ENCODE peak calls at places on chromosomes 5 and 9, in eight cellular contexts. U, E, G, O, Q, R, B and I are unnamed samples.

GRCh38 chr9:107276966-107277710 is 5.9 kb upstream of the RAD23B start:
- DNase-seq in U (no peak), B (no peak), E (no peak), G (no peak), R (peak; percentile 58), O (no peak), Q (no peak), I (no peak)

GRCh38 chr5:333945-334344 is 12.4 kb downstream of the AHRR start:
- DNase-seq in O (no peak), Q (no peak), E (no peak), G (no peak), U (no peak), R (peak; percentile 29), B (no peak), I (no peak)

GRCh38 chr5:175847503-175847902 is 23.9 kb upstream of the CPLX2 start:
- DNase-seq in R (peak; percentile 24), G (no peak), Q (no peak), E (no peak), U (no peak), O (peak; percentile 25), B (peak; percentile 67), I (no peak)

GRCh38 chr5:116939641-116940040 is 365.0 kb upstream of the SEMA6A start:
- DNase-seq in R (no peak), O (no peak), U (no peak), G (no peak), B (no peak), E (no peak), Q (no peak), I (no peak)

GRCh38 chr5:32123058-32123805 is 50.9 kb downstream of the GOLPH3 start:
- DNase-seq in B (no peak), O (no peak), Q (no peak), R (no peak), G (no peak), U (no peak), E (no peak), I (no peak)

GRCh38 chr9:35519697-35520403 is 29.9 kb downstream of the RUSC2 start:
- DNase-seq in O (no peak), R (peak; percentile 59), B (no peak), U (no peak), Q (no peak), G (no peak), E (no peak), I (no peak)

GRCh38 chr5:60722416-60722815 is 22.4 kb upstream of the DEPDC1B start:
- DNase-seq in R (no peak), Q (no peak), U (no peak), O (no peak), G (no peak), B (no peak), E (no peak), I (no peak)

GRCh38 chr5:125699860-125700259 is 723.3 kb upstream of the GRAMD2B start:
- DNase-seq in G (no peak), U (no peak), O (no peak), Q (no peak), R (no peak), B (no peak), E (no peak), I (no peak)

GRCh38 chr9:121707477-121708424 is 56.3 kb downstream of the DAB2IP start:
- DNase-seq in Q (no peak), B (no peak), O (no peak), E (no peak), U (no peak), R (peak; percentile 34), G (no peak), I (no peak)

GRCh38 chr9:37564114-37564513 is 12.1 kb downstream of the FBXO10 start:
- DNase-seq in R (no peak), E (no peak), G (no peak), O (no peak), Q (no peak), B (no peak), U (no peak), I (no peak)

GRCh38 chr9:73039253-73039915 is 86.5 kb upstream of the ALDH1A1 start:
- DNase-seq in R (peak; percentile 38), Q (no peak), U (no peak), O (no peak), G (no peak), E (no peak), B (no peak), I (no peak)

GRCh38 chr9:108761530-108762347 is 94.0 kb downstream of the ACTL7B start:
- DNase-seq in G (no peak), E (peak; percentile 80), R (peak; percentile 74), B (peak; percentile 72), Q (peak; percentile 60), O (peak; percentile 76), U (peak; percentile 43), I (peak; percentile 56)

GRCh38 chr9:35903049-35903448 is 3.0 kb upstream of the HRCT1 start:
- DNase-seq in U (no peak), G (peak; percentile 51), B (peak; percentile 37), O (peak; percentile 55), E (no peak), Q (no peak), R (peak; percentile 64), I (no peak)

GRCh38 chr5:154486427-154486866 is 8.4 kb upstream of the HAND1 start:
- DNase-seq in R (no peak), O (no peak), E (no peak), B (no peak), G (no peak), U (no peak), Q (no peak), I (no peak)

GRCh38 chr9:3857673-3858072 is 331.9 kb upstream of the RFX3 start:
- DNase-seq in U (no peak), E (no peak), G (no peak), B (no peak), R (peak; percentile 89), Q (no peak), O (no peak), I (no peak)

GRCh38 chr5:3954189-3954588 is 358.6 kb downstream of the IRX1 start:
- DNase-seq in U (no peak), B (no peak), R (no peak), O (no peak), E (no peak), Q (no peak), G (no peak), I (no peak)

GRCh38 chr5:157544623-157544989 is 31.0 kb downstream of the ADAM19 start:
- DNase-seq in B (no peak), E (no peak), Q (no peak), O (peak; percentile 36), U (no peak), R (no peak), G (no peak), I (no peak)

GRCh38 chr9:100937377-100937776 is 91.2 kb upstream of the PLPPR1 start:
- DNase-seq in G (no peak), U (no peak), Q (no peak), B (no peak), E (no peak), R (no peak), O (no peak), I (no peak)

DNA sequence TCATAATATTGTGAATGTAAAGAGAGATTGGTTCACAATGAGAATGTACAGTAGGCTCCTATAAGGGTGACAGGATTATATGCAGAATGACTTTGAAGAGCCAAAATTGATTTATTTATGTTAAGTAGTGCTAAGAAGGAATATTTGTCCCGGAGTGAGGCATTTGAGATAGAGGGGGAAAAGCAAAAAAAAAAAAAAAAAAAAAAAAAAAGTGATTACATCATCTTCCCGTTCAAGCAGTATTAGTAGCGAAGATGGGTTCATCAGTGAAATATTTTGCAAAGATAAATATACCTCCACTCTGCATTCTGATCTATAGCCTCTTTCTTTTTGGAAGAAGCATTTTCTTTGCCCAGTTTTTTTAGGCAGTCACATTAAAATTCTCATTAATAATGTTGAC is 74.0 kb downstream of the PIK3R1 start:
- DNase-seq in R (peak; percentile 46), E (no peak), U (no peak), Q (no peak), O (peak; percentile 14), G (no peak), B (no peak), I (no peak)
- H3K9me3 ChIP-seq in R (no peaks in the 10 kb centered on the region), E (no peaks in the 10 kb centered on the region), U (no peaks in the 10 kb centered on the region), Q (no peaks in the 10 kb centered on the region), O (no peaks in the 10 kb centered on the region), G (no peaks in the 10 kb centered on the region), B (no peaks in the 10 kb centered on the region), I (no peaks in the 10 kb centered on the region)

DNA sequence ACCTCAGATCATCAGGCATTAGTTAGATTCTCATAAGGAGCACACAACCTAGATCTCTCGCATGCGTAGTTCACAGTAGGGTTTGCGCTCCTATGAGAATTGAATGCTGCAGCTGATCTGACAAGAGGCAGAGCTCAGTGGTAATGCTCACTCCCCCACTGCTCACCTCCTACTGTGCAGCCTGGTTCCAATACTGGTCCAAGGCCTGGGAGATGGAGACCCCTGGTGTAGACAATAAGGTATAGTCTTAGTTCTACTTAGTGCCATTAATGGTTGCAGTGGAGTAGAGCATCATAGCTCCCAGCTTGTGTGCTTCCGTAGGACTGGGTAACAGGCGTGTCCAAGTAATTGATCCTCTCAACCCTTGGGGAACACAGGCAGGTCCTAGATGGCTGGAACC is 70.4 kb upstream of the ANKRD55 start:
- DNase-seq in O (peak; percentile 37), U (no peak), G (no peak), R (no peak), B (no peak), E (no peak), Q (no peak), I (no peak)
- H3K9me3 ChIP-seq in O (peaks cover 3% of the 10 kb centered on the region), U (peaks cover 5% of the 10 kb centered on the region), G (no peaks in the 10 kb centered on the region), R (no peaks in the 10 kb centered on the region), B (peaks cover 9% of the 10 kb centered on the region), E (peaks cover 1% of the 10 kb centered on the region), Q (no peaks in the 10 kb centered on the region), I (no peaks in the 10 kb centered on the region)

GRCh38 chr9:91705386-91705785 is 244.6 kb downstream of the ROR2 start:
- DNase-seq in O (no peak), Q (no peak), G (no peak), B (no peak), R (no peak), E (no peak), U (no peak), I (no peak)
- H3K9me3 ChIP-seq in O (peaks cover 7% of the 10 kb centered on the region), Q (peaks cover 10% of the 10 kb centered on the region), G (no peaks in the 10 kb centered on the region), B (peaks cover 15% of the 10 kb centered on the region), R (no peaks in the 10 kb centered on the region), E (peaks cover 8% of the 10 kb centered on the region), U (peaks cover 10% of the 10 kb centered on the region), I (peaks cover 4% of the 10 kb centered on the region)

GRCh38 chr5:179080724-179081123 is 20.6 kb downstream of the ZNF354C start:
- DNase-seq in B (no peak), R (no peak), O (no peak), U (no peak), G (no peak), Q (no peak), E (no peak), I (no peak)

DNA sequence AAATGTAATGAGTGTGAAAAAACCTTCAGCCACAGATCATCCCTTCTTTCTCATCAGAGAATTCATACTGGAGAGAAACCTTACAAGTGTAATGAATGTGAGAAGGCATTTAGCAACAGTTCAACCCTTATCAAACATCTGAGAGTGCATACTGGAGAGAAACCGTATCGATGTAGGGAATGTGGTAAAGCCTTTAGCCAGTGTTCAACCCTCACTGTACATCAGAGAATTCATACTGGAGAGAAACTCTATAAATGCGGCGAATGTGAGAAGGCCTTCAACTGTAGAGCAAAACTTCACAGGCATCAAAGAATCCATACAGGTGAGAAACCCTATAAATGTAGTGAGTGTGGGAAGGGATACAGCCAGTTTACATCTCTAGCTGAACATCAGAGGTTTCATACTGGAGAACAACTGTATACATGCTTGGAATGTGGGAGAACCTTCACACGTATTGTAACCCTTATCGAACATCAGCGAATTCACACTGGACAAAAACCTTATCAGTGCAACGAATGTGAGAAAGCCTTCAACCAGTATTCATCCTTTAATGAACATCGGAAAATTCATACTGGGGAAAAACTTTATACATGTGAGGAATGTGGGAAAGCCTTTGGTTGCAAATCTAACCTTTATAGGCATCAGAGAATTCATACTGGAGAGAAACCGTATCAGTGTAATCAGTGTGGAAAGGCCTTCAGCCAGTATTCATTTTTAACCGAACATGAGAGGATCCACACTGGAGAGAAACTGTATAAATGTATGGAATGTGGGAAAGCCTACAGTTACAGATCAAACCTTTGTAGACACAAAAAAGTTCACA is 19.2 kb downstream of the ZNF354C start:
- DNase-seq in R (peak; percentile 6), U (no peak), B (no peak), Q (no peak), G (no peak), E (no peak), O (no peak), I (no peak)
- H3K9me3 ChIP-seq in R (peaks cover 39% of the 10 kb centered on the region), U (peaks cover 96% of the 10 kb centered on the region), B (peaks cover 11% of the 10 kb centered on the region), Q (peaks cover 84% of the 10 kb centered on the region), G (peaks cover 66% of the 10 kb centered on the region), E (peaks cover 34% of the 10 kb centered on the region), O (peaks cover 4% of the 10 kb centered on the region), I (peaks cover 79% of the 10 kb centered on the region)